ENCODE peak calls at places on chromosomes 1 and 21, in seven cellular contexts. P is upper lobe of right lung; Z is GM23338; Y is effector memory CD4-positive, alpha-beta T cell; W is heart left ventricle; H is PC-9; K is tibial artery. D is an unnamed sample.

GRCh38 chr1:97094257-97094972 is 372.8 kb downstream of the PTBP2 start:
- DNase-seq in H (peak), Z (no peak), P (no peak), K (no peak), Y (no peak), W (no peak), D (no peak)

GRCh38 chr1:175169305-175170018 is 23.1 kb downstream of the KIAA0040 start:
- DNase-seq in H (peak), P (no peak), Z (no peak), W (no peak), Y (no peak), K (no peak), D (no peak)

GRCh38 chr1:54487571-54488050 is 60.4 kb upstream of the ACOT11 start:
- DNase-seq in K (peak), Y (no peak), P (peak), W (peak), H (peak), Z (peak), D (peak)

GRCh38 chr21:35294231-35294898 is 245.3 kb upstream of the RUNX1 start:
- DNase-seq in P (no peak), Z (peak), W (no peak), Y (no peak), K (no peak), H (peak), D (no peak)

GRCh38 chr1:50959303-50959912 is 659 bp downstream of the FAF1 start:
- DNase-seq in P (no peak), K (no peak), Z (peak), H (no peak), W (no peak), Y (no peak), D (peak)

GRCh38 chr21:31490471-31490870 is 146.4 kb upstream of the TIAM1 start:
- DNase-seq in Z (no peak), K (peak), W (no peak), Y (no peak), H (no peak), P (no peak), D (no peak)

GRCh38 chr1:218473527-218473926 is 128.4 kb downstream of the TGFB2 start:
- DNase-seq in Y (no peak), Z (no peak), P (no peak), W (no peak), K (no peak), H (no peak), D (no peak)

GRCh38 chr1:204041232-204041767 is 31.6 kb upstream of the SOX13 start:
- DNase-seq in K (peak), Z (no peak), H (no peak), W (peak), Y (no peak), P (peak), D (no peak)

GRCh38 chr21:39083377-39084008 is 99.8 kb downstream of the PSMG1 start:
- DNase-seq in Z (no peak), K (no peak), H (no peak), P (peak), W (no peak), Y (no peak), D (no peak)

GRCh38 chr21:18782721-18783120 is 379.1 kb upstream of the TMPRSS15 start:
- DNase-seq in P (no peak), H (no peak), Y (no peak), Z (no peak), K (no peak), W (no peak), D (no peak)

GRCh38 chr1:46820560-46821060 is 21.8 kb downstream of the CYP4B1 start:
- DNase-seq in Z (no peak), Y (no peak), P (no peak), H (no peak), W (peak), K (no peak), D (no peak)

GRCh38 chr1:55623339-55623738 is 408.2 kb upstream of the USP24 start:
- DNase-seq in Z (no peak), H (no peak), Y (no peak), P (no peak), W (peak), K (no peak), D (peak)

GRCh38 chr1:176831150-176831549 is 333.4 kb downstream of the ASTN1 start:
- DNase-seq in Y (no peak), W (no peak), Z (no peak), P (no peak), K (no peak), H (no peak), D (no peak)

GRCh38 chr1:58898739-58899580 is 115.1 kb upstream of the JUN start:
- DNase-seq in Z (no peak), W (peak), K (no peak), H (no peak), P (peak), Y (no peak), D (peak)

GRCh38 chr21:26098758-26099157 is 71.8 kb downstream of the APP start:
- DNase-seq in Y (no peak), Z (peak), H (peak), P (no peak), W (no peak), K (no peak), D (no peak)

GRCh38 chr1:238451006-238451405 is 560.3 kb upstream of the ZP4 start:
- DNase-seq in W (no peak), Z (no peak), Y (no peak), H (no peak), P (no peak), K (no peak), D (no peak)

GRCh38 chr1:212487774-212488435 is 55.2 kb downstream of the NENF start:
- DNase-seq in K (no peak), W (no peak), Y (no peak), P (no peak), H (no peak), Z (no peak), D (no peak)

GRCh38 chr21:35226302-35226701 is 177.2 kb upstream of the RUNX1 start:
- DNase-seq in W (no peak), H (peak), P (no peak), Z (no peak), K (no peak), Y (no peak), D (peak)

GRCh38 chr21:46661211-46661625 is 25.7 kb downstream of the PRMT2 start:
- DNase-seq in Z (peak), W (peak), H (no peak), K (peak), P (peak), Y (peak), D (peak)

GRCh38 chr1:211345719-211346118 is 19.1 kb downstream of the TRAF5 start:
- DNase-seq in H (no peak), Y (no peak), P (no peak), Z (peak), K (no peak), W (no peak), D (no peak)

GRCh38 chr1:109197163-109198042 is 16.3 kb upstream of the SARS1 start:
- DNase-seq in W (peak), Z (no peak), Y (no peak), P (no peak), H (peak), K (peak), D (peak)

GRCh38 chr1:52454111-52454510 is 49.7 kb downstream of the PRPF38A start:
- DNase-seq in Y (no peak), W (no peak), H (no peak), K (no peak), Z (no peak), P (no peak), D (no peak)

GRCh38 chr1:170586942-170587593 is 55.1 kb downstream of the GORAB start:
- DNase-seq in P (no peak), W (no peak), H (no peak), K (no peak), Z (no peak), Y (no peak), D (no peak)

GRCh38 chr21:44962481-44962966 is 22.7 kb downstream of the SLX9 start:
- DNase-seq in W (peak), H (no peak), Y (no peak), P (no peak), K (no peak), Z (no peak), D (peak)

GRCh38 chr21:45640001-45640887 is 3.3 kb upstream of the PCBP3 start:
- DNase-seq in P (no peak), W (no peak), Y (no peak), H (no peak), Z (peak), K (no peak), D (peak)

GRCh38 chr1:77438239-77438913 is 156.6 kb downstream of the AK5 start:
- DNase-seq in P (no peak), Y (no peak), W (no peak), Z (no peak), H (no peak), K (no peak), D (peak)

GRCh38 chr1:15344800-15345710 is 64.6 kb upstream of the EFHD2 start:
- DNase-seq in P (no peak), K (no peak), W (peak), H (no peak), Y (no peak), Z (no peak), D (no peak)

GRCh38 chr1:9080704-9081291 is 11.4 kb upstream of the SLC2A5 start:
- DNase-seq in Z (no peak), H (peak), K (no peak), W (no peak), Y (no peak), P (no peak), D (no peak)

GRCh38 chr1:247362074-247362597 is 30.5 kb upstream of the ZNF496 start:
- DNase-seq in H (no peak), W (no peak), Y (no peak), K (no peak), P (no peak), Z (no peak), D (no peak)

GRCh38 chr1:112335351-112335750 is 60.7 kb upstream of the CTTNBP2NL start:
- DNase-seq in H (no peak), P (no peak), Z (no peak), Y (no peak), K (no peak), W (no peak), D (no peak)

GRCh38 chr1:201551877-201552731 is 13.2 kb downstream of the NAV1 start:
- DNase-seq in Y (no peak), W (no peak), K (no peak), H (peak), P (no peak), Z (no peak), D (no peak)

GRCh38 chr1:145891143-145891542 is 5.5 kb upstream of the ANKRD35 start:
- DNase-seq in Z (no peak), K (no peak), W (no peak), Y (no peak), P (no peak), H (peak), D (no peak)

GRCh38 chr1:234479310-234479559 is 256 bp upstream of the TARBP1 start:
- DNase-seq in Y (no peak), W (no peak), H (no peak), P (no peak), Z (no peak), K (no peak), D (no peak)

GRCh38 chr1:234478481-234479309 is at the start of gene TARBP1:
- DNase-seq in Y (peak), K (peak), P (peak), H (peak), W (peak), Z (peak), D (peak)

GRCh38 chr1:234477373-234478151 is 1.4 kb downstream of the TARBP1 start:
- DNase-seq in Z (no peak), H (no peak), W (no peak), Y (no peak), K (no peak), P (no peak), D (no peak)

GRCh38 chr1:234479866-234480265 is 887 bp upstream of the TARBP1 start:
- DNase-seq in K (no peak), Y (no peak), W (no peak), Z (no peak), P (no peak), H (no peak), D (no peak)

DNA sequence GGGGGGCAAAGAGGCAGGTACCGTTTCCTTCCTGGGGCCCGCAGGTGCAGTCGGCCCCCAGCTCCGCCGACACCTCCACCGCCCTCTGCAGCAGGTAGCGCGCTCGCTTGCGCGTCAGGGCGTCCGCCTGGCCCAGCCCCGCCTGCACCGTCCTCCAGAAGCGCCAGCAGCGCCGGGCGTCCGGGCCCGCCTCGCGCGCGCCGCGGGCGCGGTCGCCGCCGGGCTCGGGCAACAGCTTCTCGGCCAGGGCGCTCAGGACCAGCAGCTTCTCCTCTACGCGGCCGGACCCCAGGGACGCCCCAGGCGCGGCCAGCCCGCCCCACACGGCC is 863 bp downstream of the TARBP1 start:
- DNase-seq in Z (peak), W (peak), H (peak), K (peak), Y (peak), P (peak), D (no peak)
- H3K27ac ChIP-seq in Z (no peak), W (peak), H (peak), K (peak), Y (peak), P (peak), D (peak)

DNA sequence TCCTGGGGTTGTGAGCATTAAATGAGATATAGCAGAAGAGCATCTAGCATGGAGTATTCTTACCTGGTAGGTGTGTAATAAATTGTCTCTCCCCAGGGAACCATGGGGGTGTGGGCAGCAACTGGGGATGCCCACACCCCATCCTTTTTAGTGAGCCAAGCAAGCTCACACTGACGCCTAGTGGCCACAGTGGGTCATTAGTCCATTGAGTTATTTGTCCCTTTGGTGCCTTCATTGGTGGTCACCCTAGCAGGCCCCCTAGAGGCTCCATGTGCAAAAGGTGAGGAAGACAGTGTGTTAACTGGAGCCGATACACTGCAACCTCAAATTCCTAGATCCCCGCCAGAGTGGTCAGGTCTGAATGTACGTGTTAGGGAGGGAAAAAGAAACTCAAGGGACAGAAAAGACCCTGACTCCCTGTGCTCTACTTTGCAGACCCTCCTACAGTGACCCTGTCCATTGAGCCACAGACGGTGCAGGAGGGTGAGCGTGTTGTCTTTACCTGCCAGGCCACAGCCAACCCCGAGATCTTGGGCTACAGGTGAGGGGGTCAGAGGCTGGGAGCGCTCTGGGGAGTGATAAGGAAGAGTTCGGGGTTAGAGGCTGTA is 93.3 kb upstream of the CD1D start:
- DNase-seq in K (no peak), H (peak), Y (no peak), Z (peak), W (peak), P (no peak), D (peak)
- H3K27ac ChIP-seq in K (no peak), H (no peak), Y (no peak), Z (peak), W (no peak), P (no peak), D (no peak)

DNA sequence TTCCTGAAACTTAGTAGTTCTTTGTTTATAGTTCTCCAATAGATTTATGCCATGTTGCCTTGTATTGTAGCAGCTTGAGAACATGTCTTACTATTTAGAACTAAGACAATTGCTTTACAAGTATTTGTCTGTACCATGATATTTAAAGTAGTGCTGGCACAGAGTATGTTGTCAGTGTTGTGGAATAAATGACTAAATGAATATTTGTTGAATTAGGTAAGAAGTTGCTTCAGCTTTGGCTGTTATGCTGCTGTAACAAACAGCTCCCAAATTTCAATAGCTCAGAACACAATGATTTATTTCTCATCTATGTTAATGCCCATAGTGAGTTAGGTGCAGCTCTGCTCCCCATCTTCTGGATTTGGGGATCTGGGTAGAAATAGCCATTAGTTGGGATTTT is 90.2 kb upstream of the VCAM1 start:
- DNase-seq in H (no peak), Z (no peak), P (no peak), W (no peak), Y (no peak), K (no peak), D (no peak)
- H3K27ac ChIP-seq in H (no peak), Z (no peak), P (no peak), W (no peak), Y (no peak), K (no peak), D (no peak)

GRCh38 chr1:24688033-24688432 is 44.9 kb downstream of the SRRM1 start:
- DNase-seq in P (no peak), K (peak), Y (no peak), W (no peak), H (no peak), Z (no peak), D (no peak)

GRCh38 chr1:24679725-24680124 is 36.6 kb downstream of the SRRM1 start:
- DNase-seq in W (no peak), Z (no peak), P (no peak), H (no peak), Y (no peak), K (no peak), D (no peak)

GRCh38 chr1:24688621-24689195 is 45.6 kb downstream of the SRRM1 start:
- DNase-seq in Z (peak), W (peak), Y (peak), P (peak), K (peak), H (no peak), D (peak)

DNA sequence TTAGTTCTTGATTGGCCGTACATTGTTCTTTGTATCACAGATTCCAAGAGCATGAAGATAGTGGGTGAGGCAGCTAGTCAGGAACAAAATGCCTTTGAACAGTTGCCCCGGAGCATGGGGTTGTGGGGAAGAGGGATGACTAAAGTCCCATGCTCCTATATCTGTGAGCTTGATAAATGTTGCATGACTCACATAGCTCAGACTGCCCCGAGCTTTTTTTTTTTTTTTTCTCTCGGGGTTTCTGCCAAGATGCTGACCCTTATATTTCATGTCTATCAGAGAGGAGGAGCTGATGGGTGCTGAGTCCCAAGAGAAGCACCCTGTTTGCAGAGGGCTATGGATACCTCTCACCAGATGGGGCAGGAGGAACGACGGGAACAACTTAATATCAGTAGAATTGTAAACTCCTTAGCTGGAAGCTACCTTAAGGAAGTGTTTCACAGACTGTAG is 40.6 kb downstream of the SRRM1 start:
- DNase-seq in K (no peak), P (no peak), H (peak), Z (no peak), Y (no peak), W (no peak), D (no peak)
- H3K27ac ChIP-seq in K (no peak), P (no peak), H (peak), Z (no peak), Y (no peak), W (peak), D (peak)

DNA sequence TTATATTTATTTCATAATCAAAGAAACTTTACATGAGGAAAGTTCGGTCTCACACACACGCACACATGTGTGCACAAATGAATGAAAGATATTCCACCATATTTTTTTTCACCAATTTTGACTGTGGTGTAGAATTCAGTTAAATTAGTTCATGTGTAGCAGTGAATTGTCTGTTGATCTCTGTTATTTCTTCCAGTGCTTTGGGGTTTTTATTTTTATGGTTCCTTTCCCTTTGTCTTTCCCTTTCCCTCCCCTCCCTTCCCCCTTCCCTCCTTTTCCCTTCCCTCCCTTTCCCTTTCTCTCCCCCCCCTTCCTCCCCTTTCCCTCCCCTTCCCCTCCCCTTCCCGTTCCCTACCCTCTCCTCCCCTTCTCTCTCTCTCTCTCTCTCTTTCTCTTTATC is 8.9 kb downstream of the RYR2 start:
- DNase-seq in H (no peak), P (no peak), W (no peak), K (no peak), Z (no peak), Y (no peak), D (no peak)
- H3K27ac ChIP-seq in H (no peak), P (no peak), W (peak), K (no peak), Z (no peak), Y (no peak), D (no peak)

GRCh38 chr1:12592496-12592895 is 25.5 kb downstream of the DHRS3 start:
- DNase-seq in Y (no peak), W (no peak), P (no peak), H (no peak), K (no peak), Z (no peak), D (peak)
- H3K27ac ChIP-seq in Y (no peak), W (peak), P (no peak), H (no peak), K (peak), Z (no peak), D (peak)

DNA sequence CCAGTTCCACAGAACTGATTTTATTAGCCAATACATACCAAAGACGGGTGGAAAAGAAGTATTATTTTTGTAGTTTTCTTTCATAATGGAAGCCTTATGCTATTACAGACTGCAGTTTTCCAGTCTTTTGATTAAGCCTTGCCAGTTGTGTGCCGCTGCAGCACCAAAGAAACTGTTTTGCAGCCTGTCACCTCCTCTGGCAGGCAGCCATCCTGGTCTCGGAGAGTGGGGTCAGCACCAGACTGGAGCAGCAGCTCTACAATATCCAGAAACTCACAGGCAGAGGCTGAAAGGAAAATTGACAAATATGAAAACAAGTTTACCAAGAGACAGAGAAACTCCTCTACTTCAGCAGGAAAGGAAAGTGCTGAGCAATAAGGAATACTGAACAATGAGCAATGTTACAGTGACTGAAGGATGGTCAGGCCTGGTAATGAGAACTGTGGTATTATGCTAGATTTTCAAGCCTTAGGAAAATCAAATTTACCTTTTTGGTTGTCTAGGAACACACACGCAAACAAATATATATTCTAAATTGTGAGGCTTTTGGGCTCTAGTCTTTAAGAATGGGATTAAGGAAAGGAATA is 58.3 kb downstream of the LHX4 start:
- DNase-seq in H (no peak), Z (no peak), Y (no peak), W (no peak), K (no peak), P (no peak), D (peak)
- H3K27ac ChIP-seq in H (no peak), Z (no peak), Y (no peak), W (no peak), K (no peak), P (no peak), D (peak)